ENCODE peak calls at places on chromosomes 1 and 21, in four cellular contexts. L, Z, C and A are unnamed samples.

GRCh38 chr21:38054334-38054733 is 138.1 kb upstream of the KCNJ6 start:
- DNase-seq in L (no peak), Z (no peak), C (no peak), A (no peak)

GRCh38 chr1:205313681-205314308 is 7.8 kb downstream of the NUAK2 start:
- DNase-seq in L (no peak), Z (peak), C (no peak), A (no peak)

GRCh38 chr1:163410073-163410522 is 88.3 kb downstream of the NUF2 start:
- DNase-seq in L (peak), Z (no peak), C (peak), A (peak)

GRCh38 chr1:17618558-17619247 is 79.2 kb downstream of the ARHGEF10L start:
- DNase-seq in L (no peak), Z (no peak), C (no peak), A (no peak)

GRCh38 chr21:33688343-33688742 is 46.0 kb downstream of the ITSN1 start:
- DNase-seq in L (no peak), Z (no peak), C (no peak), A (no peak)

GRCh38 chr1:203663820-203664219 is 37.2 kb downstream of the ATP2B4 start:
- DNase-seq in L (no peak), Z (no peak), C (no peak), A (no peak)

GRCh38 chr21:35284199-35284598 is 235.1 kb upstream of the RUNX1 start:
- DNase-seq in L (no peak), Z (no peak), C (no peak), A (no peak)

GRCh38 chr1:115052454-115053083 is 22.9 kb downstream of the TSHB start:
- DNase-seq in L (peak), Z (no peak), C (peak), A (peak)

GRCh38 chr1:32337855-32338636 is 2.0 kb upstream of the MARCKSL1 start:
- DNase-seq in L (no peak), Z (peak), C (peak), A (no peak)

GRCh38 chr1:181089017-181089776 is 697 bp downstream of the IER5 start:
- DNase-seq in L (peak), Z (no peak), C (no peak), A (no peak)

GRCh38 chr1:56424744-56425493 is 154.4 kb downstream of the PLPP3 start:
- DNase-seq in L (peak), Z (no peak), C (peak), A (no peak)

GRCh38 chr1:151508721-151509292 is 2.4 kb upstream of the CGN start:
- DNase-seq in L (peak), Z (no peak), C (no peak), A (no peak)

GRCh38 chr1:214372092-214372491 is 91.1 kb downstream of the SMYD2 start:
- DNase-seq in L (no peak), Z (no peak), C (no peak), A (no peak)

GRCh38 chr1:32208891-32209309 is at the start of gene DCDC2B:
- DNase-seq in L (peak), Z (no peak), C (peak), A (no peak)

GRCh38 chr1:220928320-220928719 is 49.1 kb downstream of the HLX start:
- DNase-seq in L (no peak), Z (no peak), C (no peak), A (no peak)

GRCh38 chr21:38769253-38769780 is 36.4 kb upstream of the ETS2 start:
- DNase-seq in L (no peak), Z (no peak), C (no peak), A (no peak)

GRCh38 chr1:17046043-17046657 is 7.7 kb downstream of the SDHB start:
- DNase-seq in L (peak), Z (no peak), C (peak), A (peak)

GRCh38 chr21:25409992-25410391 is 197.3 kb downstream of the MRPL39 start:
- DNase-seq in L (no peak), Z (no peak), C (no peak), A (no peak)

GRCh38 chr1:84969489-84970250 is 27.2 kb downstream of the MCOLN2 start:
- DNase-seq in L (no peak), Z (peak), C (no peak), A (no peak)

GRCh38 chr1:95309031-95309459 is 75.0 kb downstream of the RWDD3 start:
- DNase-seq in L (peak), Z (no peak), C (peak), A (peak)

GRCh38 chr21:22758478-22758877 is 1760.3 kb downstream of the NCAM2 start:
- DNase-seq in L (no peak), Z (no peak), C (no peak), A (no peak)

GRCh38 chr1:93779540-93780121 is 98.0 kb upstream of the BCAR3 start:
- DNase-seq in L (no peak), Z (no peak), C (no peak), A (no peak)

GRCh38 chr1:63835075-63835633 is 61.3 kb downstream of the ROR1 start:
- DNase-seq in L (no peak), Z (no peak), C (no peak), A (no peak)

GRCh38 chr1:106749491-106749890 is 307.0 kb upstream of the PRMT6 start:
- DNase-seq in L (no peak), Z (no peak), C (no peak), A (no peak)

GRCh38 chr1:161038523-161039153 is at the start of gene TSTD1:
- DNase-seq in L (no peak), Z (no peak), C (no peak), A (no peak)

DNA sequence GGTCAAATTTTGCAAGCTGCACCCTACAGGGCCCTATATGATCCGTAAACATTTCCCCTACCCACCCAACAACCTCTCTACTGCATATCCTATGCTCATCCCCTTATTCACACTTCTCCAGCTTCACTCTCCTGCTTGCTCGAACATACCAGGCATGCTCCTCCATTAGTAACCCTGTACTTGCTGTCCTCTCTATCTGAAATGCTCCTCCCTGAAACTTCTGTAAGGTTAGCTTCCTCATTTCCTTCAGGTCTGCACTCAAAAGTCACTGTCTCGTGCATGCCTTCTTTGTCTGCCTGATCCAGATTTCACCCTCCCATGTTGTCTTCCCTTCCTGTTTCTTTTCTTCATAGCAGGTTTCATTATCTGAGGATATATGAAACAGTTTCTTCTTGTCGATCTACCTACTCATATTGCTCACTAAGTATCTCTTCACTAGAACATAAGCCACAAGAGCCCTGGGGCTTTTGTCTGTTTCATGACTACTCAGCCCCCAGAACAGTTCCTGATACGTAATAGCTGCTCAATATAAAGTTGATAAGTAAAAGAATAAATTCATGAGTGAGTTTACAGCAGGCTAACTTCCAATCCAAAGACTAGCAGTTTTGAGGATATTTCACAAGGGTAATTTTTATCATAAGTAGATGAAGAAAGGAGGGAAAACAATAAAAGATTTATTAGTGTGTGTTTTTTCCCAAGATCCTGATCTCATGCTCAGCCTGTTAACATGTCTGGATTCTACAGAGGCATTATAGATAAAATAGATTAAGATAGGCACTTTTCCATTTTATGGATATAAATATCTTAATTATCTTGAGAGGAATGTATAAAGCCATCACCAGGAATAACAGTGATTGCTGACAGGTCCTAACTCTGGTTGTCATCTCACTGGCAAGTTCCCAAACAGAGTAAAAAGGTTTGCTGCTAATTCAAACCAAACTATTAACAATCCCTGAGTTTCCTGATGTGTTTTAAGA is 392.5 kb upstream of the ESRRG start:
- DNase-seq in L (no peak), Z (no peak), C (no peak), A (no peak)
- TF ChIP-seq BHLHE40 in L (no peak), Z (no peak), C (no peak), A (no peak)

DNA sequence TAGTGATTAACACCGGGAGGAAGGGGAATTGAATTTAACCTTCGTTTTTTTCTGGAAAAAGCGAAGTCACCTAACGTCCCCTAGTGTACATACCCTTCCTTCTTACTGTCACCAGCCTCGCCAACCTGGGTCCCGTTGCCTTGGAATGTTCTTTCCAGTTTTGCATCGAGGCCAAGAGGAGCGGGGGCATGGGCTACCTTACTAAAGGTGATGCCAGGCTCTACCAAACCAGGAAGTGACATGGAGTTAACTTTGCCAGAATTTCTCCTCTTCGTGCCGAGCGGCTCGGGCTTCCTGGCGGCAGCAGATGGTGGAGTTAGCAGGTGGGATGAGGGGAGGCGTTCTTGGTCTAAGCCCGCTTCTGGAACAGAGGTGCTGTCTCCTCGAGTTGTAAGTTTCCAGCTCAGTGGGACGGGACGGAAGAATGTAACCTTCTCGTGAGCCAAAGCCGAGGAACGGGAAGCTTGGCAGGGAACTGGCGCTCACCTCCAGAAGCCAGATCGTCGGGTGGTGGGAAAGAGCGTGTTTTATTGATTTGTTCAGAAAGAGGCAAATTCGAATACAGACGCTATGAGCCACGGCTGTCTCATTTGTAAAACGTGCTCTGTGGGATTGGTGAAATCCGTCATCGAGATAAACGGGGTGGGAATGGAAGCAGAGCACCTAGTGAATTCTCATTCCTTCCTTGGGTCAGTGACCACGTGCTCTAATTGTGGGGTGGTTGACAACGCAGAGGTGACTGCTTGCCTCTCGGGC is 486 bp downstream of the NIPAL3 start:
- DNase-seq in L (peak), Z (no peak), C (no peak), A (no peak)
- TF ChIP-seq FOXM1 in L (no peak), Z (no peak), C (no peak), A (no peak)

GRCh38 chr1:108814343-108815125 is 42.4 kb downstream of the AKNAD1 start:
- DNase-seq in L (peak), Z (no peak), C (no peak), A (no peak)
- TF ChIP-seq BHLHE40 in L (no peak), Z (no peak), C (no peak), A (no peak)

DNA sequence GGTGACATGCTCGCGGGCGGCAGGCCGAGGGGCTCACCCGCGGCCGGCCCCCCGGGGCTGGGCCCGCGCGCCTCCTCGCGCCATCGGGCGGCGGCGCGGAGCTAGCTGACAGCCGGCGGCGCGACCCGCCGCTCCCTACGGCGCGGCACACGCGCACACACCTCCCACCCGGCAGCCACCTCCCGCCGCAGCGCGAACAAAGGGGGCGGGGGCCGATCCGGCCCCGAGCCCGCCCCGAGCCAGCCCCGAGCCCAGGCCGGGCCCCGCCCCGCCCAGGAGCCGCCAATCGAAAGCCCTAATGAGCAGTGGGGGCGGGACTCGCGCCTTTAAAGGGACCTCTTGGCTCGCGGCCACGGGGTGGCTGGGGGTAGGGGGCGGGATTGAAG is at the start of gene KIF21B:
- DNase-seq in L (peak), Z (no peak), C (peak), A (peak)
- TF ChIP-seq FOXM1 in L (no peak), Z (no peak), C (no peak), A (peak)

GRCh38 chr1:41758904-41759548 is 159.7 kb downstream of the HIVEP3 start:
- DNase-seq in L (no peak), Z (no peak), C (no peak), A (no peak)
- TF ChIP-seq BHLHE40 in L (no peak), Z (no peak), C (no peak), A (no peak)